ENCODE peak calls at places on chromosomes 4 and X, in four cellular contexts. R, B, X and Q are unnamed samples.

GRCh38 chr4:57053508-57053907 is 56.7 kb downstream of the IGFBP7 start:
- DNase-seq in R (peak), B (peak), X (no peak), Q (peak)

GRCh38 chr4:88280228-88280795 is 4.0 kb downstream of the PPM1K start:
- DNase-seq in R (no peak), B (no peak), X (no peak), Q (no peak)

GRCh38 chr4:176642472-176642871 is 150.2 kb downstream of the VEGFC start:
- DNase-seq in R (no peak), B (no peak), X (no peak), Q (no peak)

GRCh38 chr4:121256346-121256745 is 92.2 kb upstream of the TNIP3 start:
- DNase-seq in R (no peak), B (peak), X (no peak), Q (peak)

GRCh38 chrX:155055494-155055893 is 15.4 kb downstream of the CMC4 start:
- DNase-seq in R (no peak), B (no peak), X (no peak), Q (no peak)

GRCh38 chr4:81650871-81651270 is 179.2 kb upstream of the RASGEF1B start:
- DNase-seq in R (no peak), B (no peak), X (no peak), Q (peak)

GRCh38 chr4:91653067-91653466 is 650.7 kb upstream of the GRID2 start:
- DNase-seq in R (no peak), B (no peak), X (no peak), Q (no peak)

GRCh38 chr4:109313168-109314133 is 11.0 kb upstream of the COL25A1 start:
- DNase-seq in R (no peak), B (no peak), X (no peak), Q (no peak)

GRCh38 chr4:71595576-71596108 is 188.2 kb downstream of the GC start:
- DNase-seq in R (no peak), B (no peak), X (no peak), Q (no peak)